ENCODE peak calls at places on chromosomes 1 and 21, in four cellular contexts. One of them, this sample, is unnamed.

GRCh38 chr1:243642936-243643335 is 207.1 kb downstream of the AKT3 start:
- DNase-seq in GM12878: no peak
- DNase-seq in SK-N-SH: no peak
- DNase-seq in H1: no peak
- DNase-seq in this sample: no peak

GRCh38 chr1:17822741-17823426 is 67.8 kb downstream of the ACTL8 start:
- DNase-seq in GM12878: no peak
- DNase-seq in SK-N-SH: no peak
- DNase-seq in H1: no peak
- DNase-seq in this sample: no peak

GRCh38 chr1:100538935-100539835 is 1.2 kb downstream of the GPR88 start:
- DNase-seq in GM12878: no peak
- DNase-seq in SK-N-SH: peak
- DNase-seq in H1: peak
- DNase-seq in this sample: no peak

GRCh38 chr21:25005388-25005787 is 601.9 kb downstream of the MRPL39 start:
- DNase-seq in GM12878: no peak
- DNase-seq in SK-N-SH: no peak
- DNase-seq in H1: no peak
- DNase-seq in this sample: no peak

GRCh38 chr1:205925730-205926129 is 17.5 kb downstream of the SLC26A9 start:
- DNase-seq in GM12878: no peak
- DNase-seq in SK-N-SH: no peak
- DNase-seq in H1: no peak
- DNase-seq in this sample: no peak

GRCh38 chr1:144551543-144552424 is 40.9 kb upstream of the PPIAL4F start:
- DNase-seq in GM12878: peak
- DNase-seq in SK-N-SH: peak
- DNase-seq in H1: peak
- DNase-seq in this sample: peak

GRCh38 chr21:43866659-43867331 is 1.8 kb downstream of the AGPAT3 start:
- DNase-seq in GM12878: peak
- DNase-seq in SK-N-SH: no peak
- DNase-seq in H1: peak
- DNase-seq in this sample: peak

GRCh38 chr1:94486990-94487389 is 54.6 kb downstream of the F3 start:
- DNase-seq in GM12878: no peak
- DNase-seq in SK-N-SH: no peak
- DNase-seq in H1: no peak
- DNase-seq in this sample: no peak

GRCh38 chr1:200925821-200926220 is 31.1 kb downstream of the INAVA start:
- DNase-seq in GM12878: no peak
- DNase-seq in SK-N-SH: no peak
- DNase-seq in H1: no peak
- DNase-seq in this sample: no peak

GRCh38 chr1:201509601-201510374 is 2.9 kb upstream of the CSRP1 start:
- DNase-seq in GM12878: no peak
- DNase-seq in SK-N-SH: no peak
- DNase-seq in H1: no peak
- DNase-seq in this sample: no peak

GRCh38 chr1:6165441-6165985 is 14.6 kb downstream of the CHD5 start:
- DNase-seq in GM12878: no peak
- DNase-seq in SK-N-SH: no peak
- DNase-seq in H1: no peak
- DNase-seq in this sample: no peak

GRCh38 chr1:110523011-110523410 is 4.0 kb upstream of the KCNA10 start:
- DNase-seq in GM12878: no peak
- DNase-seq in SK-N-SH: no peak
- DNase-seq in H1: no peak
- DNase-seq in this sample: no peak

GRCh38 chr1:231134624-231135023 is 27.2 kb upstream of the TRIM67 start:
- DNase-seq in GM12878: no peak
- DNase-seq in SK-N-SH: no peak
- DNase-seq in H1: no peak
- DNase-seq in this sample: no peak

GRCh38 chr1:222165625-222166024 is 382.3 kb downstream of the HHIPL2 start:
- DNase-seq in GM12878: no peak
- DNase-seq in SK-N-SH: no peak
- DNase-seq in H1: no peak
- DNase-seq in this sample: no peak

GRCh38 chr1:76470166-76470565 is 395.6 kb downstream of the ST6GALNAC3 start:
- DNase-seq in GM12878: no peak
- DNase-seq in SK-N-SH: no peak
- DNase-seq in H1: no peak
- DNase-seq in this sample: no peak

GRCh38 chr1:62530516-62531154 is 66.7 kb upstream of the ANGPTL3 start:
- DNase-seq in GM12878: no peak
- DNase-seq in SK-N-SH: peak
- DNase-seq in H1: peak
- DNase-seq in this sample: peak

GRCh38 chr1:54995835-54996234 is 2.9 kb upstream of the BSND start:
- DNase-seq in GM12878: no peak
- DNase-seq in SK-N-SH: no peak
- DNase-seq in H1: no peak
- DNase-seq in this sample: no peak

GRCh38 chr1:109263597-109264378 is 14.4 kb downstream of the CELSR2 start:
- DNase-seq in GM12878: peak
- DNase-seq in SK-N-SH: peak
- DNase-seq in H1: peak
- DNase-seq in this sample: peak

GRCh38 chr1:231508941-231509340 is 19.5 kb upstream of the TSNAX start:
- DNase-seq in GM12878: no peak
- DNase-seq in SK-N-SH: no peak
- DNase-seq in H1: no peak
- DNase-seq in this sample: no peak

GRCh38 chr1:21562896-21563295 is 53.7 kb downstream of the ALPL start:
- DNase-seq in GM12878: no peak
- DNase-seq in SK-N-SH: no peak
- DNase-seq in H1: no peak
- DNase-seq in this sample: no peak

GRCh38 chr1:84344286-84344685 is 42.8 kb downstream of the SAMD13 start:
- DNase-seq in GM12878: no peak
- DNase-seq in SK-N-SH: no peak
- DNase-seq in H1: no peak
- DNase-seq in this sample: no peak

GRCh38 chr1:25795955-25796806 is 3.8 kb upstream of the SELENON start:
- DNase-seq in GM12878: no peak
- DNase-seq in SK-N-SH: no peak
- DNase-seq in H1: no peak
- DNase-seq in this sample: no peak

GRCh38 chr1:115192200-115192767 is 103.0 kb upstream of the TSPAN2 start:
- DNase-seq in GM12878: no peak
- DNase-seq in SK-N-SH: no peak
- DNase-seq in H1: no peak
- DNase-seq in this sample: no peak

GRCh38 chr1:55447488-55447887 is 232.3 kb upstream of the USP24 start:
- DNase-seq in GM12878: no peak
- DNase-seq in SK-N-SH: no peak
- DNase-seq in H1: no peak
- DNase-seq in this sample: peak

GRCh38 chr1:223248787-223249175 is 105.7 kb upstream of the TLR5 start:
- DNase-seq in GM12878: no peak
- DNase-seq in SK-N-SH: no peak
- DNase-seq in H1: peak
- DNase-seq in this sample: no peak

GRCh38 chr1:244349103-244349531 is 102.6 kb downstream of the ADSS2 start:
- DNase-seq in GM12878: no peak
- DNase-seq in SK-N-SH: no peak
- DNase-seq in H1: no peak
- DNase-seq in this sample: no peak

GRCh38 chr1:39818482-39818881 is 29.8 kb upstream of the BMP8B start:
- DNase-seq in GM12878: no peak
- DNase-seq in SK-N-SH: no peak
- DNase-seq in H1: no peak
- DNase-seq in this sample: no peak

GRCh38 chr1:27504588-27505419 is 14.8 kb upstream of the WASF2 start:
- DNase-seq in GM12878: no peak
- DNase-seq in SK-N-SH: peak
- DNase-seq in H1: peak
- DNase-seq in this sample: peak

GRCh38 chr1:205632374-205633169 is 761 bp upstream of the ELK4 start:
- DNase-seq in GM12878: no peak
- DNase-seq in SK-N-SH: no peak
- DNase-seq in H1: no peak
- DNase-seq in this sample: no peak

GRCh38 chr1:49104575-49104974 is 327.9 kb upstream of the BEND5 start:
- DNase-seq in GM12878: no peak
- DNase-seq in SK-N-SH: no peak
- DNase-seq in H1: no peak
- DNase-seq in this sample: no peak

GRCh38 chr1:11748294-11749202 is 12.6 kb downstream of the AGTRAP start:
- DNase-seq in GM12878: no peak
- DNase-seq in SK-N-SH: no peak
- DNase-seq in H1: no peak
- DNase-seq in this sample: no peak

GRCh38 chr1:47235280-47235679 is 3.3 kb upstream of the TAL1 start:
- DNase-seq in GM12878: no peak
- DNase-seq in SK-N-SH: no peak
- DNase-seq in H1: peak
- DNase-seq in this sample: no peak

DNA sequence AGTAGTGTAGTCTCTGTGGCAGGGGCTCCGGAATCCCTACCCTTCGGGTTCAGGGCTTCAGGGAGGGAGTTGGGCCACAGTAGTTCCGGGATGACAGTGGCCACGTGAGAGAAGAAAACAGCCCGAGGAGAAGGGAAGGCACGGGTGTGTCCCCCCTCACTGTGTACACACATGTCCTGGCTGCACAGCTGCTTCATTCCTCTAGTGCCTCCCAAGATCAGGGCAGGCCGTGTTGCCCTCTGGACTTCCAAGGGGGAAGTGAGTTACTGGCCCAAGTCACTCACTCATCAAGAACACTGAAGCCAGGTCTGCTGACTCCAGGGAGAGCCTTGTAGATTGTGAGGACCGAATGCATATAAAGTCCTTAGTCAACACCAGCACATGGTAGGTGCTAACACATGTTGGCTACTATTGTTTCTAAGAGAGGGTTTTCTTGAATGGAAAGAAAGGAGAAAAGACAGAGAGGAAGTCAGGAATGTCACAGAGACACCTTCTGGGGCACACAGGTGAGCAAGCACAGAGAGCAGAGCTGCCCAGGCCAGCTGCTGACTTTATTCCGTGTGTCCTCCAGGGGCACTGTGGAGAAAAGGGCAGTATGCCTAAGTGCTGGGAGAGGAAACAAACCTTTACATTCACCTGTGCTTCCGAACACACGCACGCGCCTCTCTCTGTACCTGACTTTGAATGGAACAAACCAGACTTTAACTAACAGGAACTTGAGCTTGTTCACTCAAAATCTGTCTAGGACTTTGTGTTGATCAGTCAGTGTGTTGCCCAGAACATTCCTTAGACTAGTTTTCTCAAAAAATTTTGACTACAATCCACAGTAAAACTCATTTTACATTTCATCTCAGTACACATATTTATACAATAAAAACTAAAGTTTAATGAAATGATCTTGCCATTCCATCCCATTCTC is 40.0 kb downstream of the LHX4 start:
- DNase-seq in GM12878: no peak
- DNase-seq in SK-N-SH: no peak
- DNase-seq in H1: peak
- DNase-seq in this sample: peak
- TF ChIP-seq TCF12 in GM12878: no peak
- TF ChIP-seq TCF12 in SK-N-SH: no peak
- TF ChIP-seq TCF12 in H1: peak
- TF ChIP-seq TCF12 in this sample: no peak

GRCh38 chr1:169118227-169118626 is 11.7 kb downstream of the ATP1B1 start:
- DNase-seq in GM12878: no peak
- DNase-seq in SK-N-SH: no peak
- DNase-seq in H1: no peak
- DNase-seq in this sample: no peak

GRCh38 chr1:169113613-169114119 is 7.2 kb downstream of the ATP1B1 start:
- DNase-seq in GM12878: no peak
- DNase-seq in SK-N-SH: no peak
- DNase-seq in H1: no peak
- DNase-seq in this sample: peak

GRCh38 chr1:169117014-169117413 is 10.5 kb downstream of the ATP1B1 start:
- DNase-seq in GM12878: no peak
- DNase-seq in SK-N-SH: no peak
- DNase-seq in H1: no peak
- DNase-seq in this sample: no peak

GRCh38 chr1:169117599-169117998 is 11.1 kb downstream of the ATP1B1 start:
- DNase-seq in GM12878: no peak
- DNase-seq in SK-N-SH: no peak
- DNase-seq in H1: no peak
- DNase-seq in this sample: no peak

DNA sequence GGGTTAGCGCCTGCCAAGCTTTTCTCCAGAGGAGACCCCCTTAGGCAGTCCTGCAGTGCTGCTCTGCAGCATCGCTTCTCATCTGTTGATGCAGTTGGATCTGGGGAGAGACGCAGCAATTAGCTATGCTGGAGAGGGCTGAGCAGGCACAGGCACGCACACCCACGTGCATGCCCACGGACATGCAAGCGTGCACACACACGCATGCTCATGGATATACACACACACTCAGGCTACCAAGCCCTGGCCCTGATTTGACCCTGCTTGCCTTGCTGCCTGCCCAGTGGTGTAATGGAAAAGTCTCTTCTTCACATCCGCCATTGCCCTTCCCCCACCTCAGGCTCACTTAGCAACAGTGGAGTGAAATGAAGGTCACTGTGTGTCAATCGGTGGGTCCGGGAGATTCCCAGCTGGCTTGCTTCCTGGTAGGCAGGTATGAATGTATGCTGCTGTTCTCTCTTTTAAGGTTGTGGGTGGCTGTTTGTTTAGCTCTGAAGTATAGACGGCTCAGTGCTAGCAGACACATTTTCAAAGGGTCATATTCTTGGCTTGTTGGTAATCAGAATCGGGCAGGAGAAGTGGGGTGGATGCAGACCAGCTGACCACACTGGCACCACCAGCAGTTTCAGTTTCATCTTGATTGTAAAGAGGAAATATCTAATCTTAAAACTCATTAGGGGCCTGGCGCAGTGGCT is 9.5 kb downstream of the ATP1B1 start:
- DNase-seq in GM12878: peak
- DNase-seq in SK-N-SH: peak
- DNase-seq in H1: no peak
- DNase-seq in this sample: peak
- TF ChIP-seq TCF12 in GM12878: peak
- TF ChIP-seq TCF12 in SK-N-SH: no peak
- TF ChIP-seq TCF12 in H1: no peak
- TF ChIP-seq TCF12 in this sample: no peak

GRCh38 chr1:15803380-15803779 is 4.1 kb downstream of the UQCRHL start:
- DNase-seq in GM12878: no peak
- DNase-seq in SK-N-SH: peak
- DNase-seq in H1: peak
- DNase-seq in this sample: peak
- TF ChIP-seq TCF12 in GM12878: no peak
- TF ChIP-seq TCF12 in SK-N-SH: no peak
- TF ChIP-seq TCF12 in H1: no peak
- TF ChIP-seq TCF12 in this sample: no peak

DNA sequence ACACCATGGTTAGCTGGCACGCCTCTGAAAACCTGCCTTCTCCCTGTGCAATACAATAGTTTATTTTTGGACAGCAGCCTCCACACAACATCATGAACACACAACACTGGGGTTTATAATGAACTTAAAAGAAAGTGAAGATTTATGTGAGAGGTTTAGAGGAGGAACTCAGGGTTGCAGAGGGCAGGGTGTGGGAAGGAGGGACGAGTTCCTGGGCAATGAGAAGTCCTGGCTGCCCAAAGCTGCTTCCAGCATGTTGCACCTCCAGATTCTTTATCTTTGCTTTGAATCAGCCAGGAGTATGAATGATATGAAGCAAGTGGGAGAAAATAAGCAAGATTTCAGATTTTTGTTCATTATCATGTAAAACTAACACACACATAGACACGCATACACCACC is 11.3 kb upstream of the LRRC8D start:
- DNase-seq in GM12878: no peak
- DNase-seq in SK-N-SH: no peak
- DNase-seq in H1: no peak
- DNase-seq in this sample: no peak
- TF ChIP-seq TCF12 in GM12878: no peak
- TF ChIP-seq TCF12 in SK-N-SH: peak
- TF ChIP-seq TCF12 in H1: no peak
- TF ChIP-seq TCF12 in this sample: no peak